ENCODE peak calls at places on chromosomes 4 and X, in four cellular contexts. C is smooth muscle cell of the brain vasculature, P is hypothalamus, G is hepatic stellate cell. L is an unnamed sample.

GRCh38 chr4:101104264-101105052 is 242.9 kb downstream of the PPP3CA start:
- DNase-seq in P (no peak), C (no peak), G (no peak), L (no peak)

GRCh38 chr4:52780627-52781354 is 29.6 kb upstream of the ERVMER34-1 start:
- DNase-seq in C (no peak), G (no peak), P (no peak), L (no peak)

GRCh38 chrX:115333446-115333845 is 43.9 kb downstream of the LUZP4 start:
- DNase-seq in C (no peak), G (no peak), P (no peak), L (no peak)

GRCh38 chr4:24974252-24974580 is 56.5 kb downstream of the LGI2 start:
- DNase-seq in C (no peak), P (no peak), G (no peak), L (no peak)

GRCh38 chr4:148986951-148987350 is 544.7 kb upstream of the NR3C2 start:
- DNase-seq in P (no peak), C (no peak), G (no peak), L (no peak)

GRCh38 chr4:41693629-41694028 is 54.9 kb downstream of the PHOX2B start:
- DNase-seq in C (no peak), P (peak; percentile 34), G (peak; percentile 2), L (peak; percentile 27)

GRCh38 chrX:16839852-16840460 is 30.2 kb downstream of the RBBP7 start:
- DNase-seq in C (no peak), P (peak; percentile 15), G (no peak), L (no peak)

GRCh38 chr4:19187104-19187503 is 1064.6 kb upstream of the SLIT2 start:
- DNase-seq in G (no peak), P (no peak), C (no peak), L (no peak)

GRCh38 chrX:80812176-80812575 is 2.5 kb upstream of the BRWD3 start:
- DNase-seq in P (peak; percentile 0), C (no peak), G (peak; percentile 7), L (no peak)